ENCODE peak calls at places on chromosomes 2 and 18, in five cellular contexts. B is upper lobe of right lung, N is skeletal muscle cell, H is AG10803, C is adipocyte. M is an unnamed sample.

GRCh38 chr2:24984912-24985311 is 13.2 kb upstream of the DNAJC27 start:
- DNase-seq in B (no peak), N (no peak), H (peak), C (peak), M (no peak)

GRCh38 chr18:77648415-77648814 is 398.8 kb downstream of the GALR1 start:
- DNase-seq in B (no peak), N (no peak), H (no peak), C (no peak), M (no peak)

GRCh38 chr18:32770181-32770650 is 2.6 kb downstream of the KLHL14 start:
- DNase-seq in B (no peak), N (no peak), H (no peak), C (no peak), M (no peak)

GRCh38 chr2:95208101-95208500 is 780 bp downstream of the ZNF892 start:
- DNase-seq in B (no peak), N (no peak), H (peak), C (peak), M (no peak)

GRCh38 chr2:47174731-47175361 is 19.7 kb upstream of the STPG4 start:
- DNase-seq in B (no peak), N (no peak), H (peak), C (peak), M (no peak)

GRCh38 chr2:120233292-120233691 is 10.1 kb upstream of the TMEM185B start:
- DNase-seq in B (no peak), N (no peak), H (no peak), C (no peak), M (no peak)

GRCh38 chr18:13378150-13378549 is 159.6 kb downstream of the LDLRAD4 start:
- DNase-seq in B (no peak), N (no peak), H (no peak), C (no peak), M (no peak)

GRCh38 chr2:42961385-42961800 is 169.0 kb upstream of the HAAO start:
- DNase-seq in B (no peak), N (no peak), H (peak), C (no peak), M (no peak)

GRCh38 chr2:44746856-44747612 is 194.5 kb upstream of the SIX3 start:
- DNase-seq in B (no peak), N (no peak), H (no peak), C (no peak), M (no peak)

GRCh38 chr18:45526120-45526841 is 89.0 kb upstream of the SLC14A2 start:
- DNase-seq in B (no peak), N (no peak), H (peak), C (peak), M (no peak)

GRCh38 chr2:163132850-163133249 is 294.3 kb upstream of the KCNH7 start:
- DNase-seq in B (no peak), N (no peak), H (peak), C (peak), M (no peak)

GRCh38 chr2:44748-45341 is 1.5 kb downstream of the FAM110C start:
- DNase-seq in B (no peak), N (no peak), H (no peak), C (no peak), M (no peak)

GRCh38 chr18:78813156-78813555 is 166.5 kb upstream of the SALL3 start:
- DNase-seq in B (no peak), N (no peak), H (no peak), C (no peak), M (no peak)

GRCh38 chr2:100984892-100985307 is 17.2 kb upstream of the RPL31 start:
- DNase-seq in B (peak), N (no peak), H (peak), C (peak), M (no peak)

GRCh38 chr2:8489221-8489620 is 192.6 kb upstream of the ID2 start:
- DNase-seq in B (no peak), N (no peak), H (no peak), C (no peak), M (no peak)

GRCh38 chr18:22817844-22818243 is 115.3 kb upstream of the RBBP8 start:
- DNase-seq in B (no peak), N (no peak), H (no peak), C (no peak), M (no peak)

GRCh38 chr2:191985740-191986139 is 138.9 kb upstream of the CAVIN2 start:
- DNase-seq in B (no peak), N (no peak), H (no peak), C (no peak), M (no peak)

GRCh38 chr18:8830067-8831060 is 125.0 kb downstream of the MTCL1 start:
- DNase-seq in B (no peak), N (no peak), H (peak), C (no peak), M (no peak)

GRCh38 chr18:23779696-23780303 is 90.5 kb downstream of the LAMA3 start:
- DNase-seq in B (no peak), N (no peak), H (peak), C (no peak), M (peak)

GRCh38 chr18:9827211-9827855 is 58.4 kb upstream of the TXNDC2 start:
- DNase-seq in B (no peak), N (no peak), H (no peak), C (no peak), M (no peak)

GRCh38 chr2:234632527-234633391 is 135.9 kb upstream of the ARL4C start:
- DNase-seq in B (no peak), N (peak), H (peak), C (peak), M (peak)

GRCh38 chr2:137507237-137507636 is 457.0 kb upstream of the HNMT start:
- DNase-seq in B (no peak), N (no peak), H (no peak), C (no peak), M (no peak)

GRCh38 chr18:36441872-36442271 is 144.4 kb downstream of the FHOD3 start:
- DNase-seq in B (no peak), N (peak), H (peak), C (peak), M (peak)

GRCh38 chr2:1739961-1740713 is 4.2 kb downstream of the PXDN start:
- DNase-seq in B (peak), N (no peak), H (no peak), C (no peak), M (no peak)

GRCh38 chr18:48842259-48843061 is 108.3 kb downstream of the SMAD7 start:
- DNase-seq in B (peak), N (no peak), H (no peak), C (no peak), M (no peak)
- H3K4me3 ChIP-seq in B (no peak), N (no peak), H (no peak), C (no peak), M (no peak)

GRCh38 chr2:70619167-70619566 is 65.5 kb upstream of the TGFA start:
- DNase-seq in B (no peak), N (no peak), H (no peak), C (no peak), M (no peak)
- H3K4me3 ChIP-seq in B (no peak), N (no peak), H (no peak), C (no peak), M (no peak)

GRCh38 chr2:134290363-134290762 is 36.5 kb downstream of the MGAT5 start:
- DNase-seq in B (no peak), N (no peak), H (no peak), C (no peak), M (no peak)
- H3K4me3 ChIP-seq in B (no peak), N (no peak), H (no peak), C (no peak), M (no peak)

GRCh38 chr2:215171151-215171550 is 32.7 kb upstream of the ABCA12 start:
- DNase-seq in B (no peak), N (no peak), H (peak), C (peak), M (no peak)
- H3K4me3 ChIP-seq in B (peak), N (peak), H (peak), C (peak), M (peak)

DNA sequence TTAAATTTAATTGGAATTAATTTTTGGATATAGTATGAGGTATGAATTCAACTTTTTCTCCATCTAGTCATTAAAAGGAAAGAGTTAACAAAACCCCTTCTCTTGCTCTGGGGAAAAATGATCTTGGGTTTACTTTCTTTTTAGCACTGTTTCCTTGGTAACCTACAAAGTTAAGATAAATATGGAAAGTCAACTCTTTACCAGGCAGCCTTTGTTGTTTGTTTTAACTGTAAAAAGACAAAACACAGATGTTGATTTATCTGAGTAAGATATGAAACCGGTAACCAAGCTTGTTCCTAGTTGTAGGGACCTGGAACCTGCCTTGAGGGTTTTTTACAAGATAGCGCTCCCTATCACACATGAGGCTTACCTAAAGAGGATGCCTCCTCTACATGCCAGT is 10.1 kb upstream of the SANBR start:
- DNase-seq in B (no peak), N (no peak), H (no peak), C (peak), M (no peak)
- H3K4me3 ChIP-seq in B (no peak), N (no peak), H (no peak), C (no peak), M (no peak)

DNA sequence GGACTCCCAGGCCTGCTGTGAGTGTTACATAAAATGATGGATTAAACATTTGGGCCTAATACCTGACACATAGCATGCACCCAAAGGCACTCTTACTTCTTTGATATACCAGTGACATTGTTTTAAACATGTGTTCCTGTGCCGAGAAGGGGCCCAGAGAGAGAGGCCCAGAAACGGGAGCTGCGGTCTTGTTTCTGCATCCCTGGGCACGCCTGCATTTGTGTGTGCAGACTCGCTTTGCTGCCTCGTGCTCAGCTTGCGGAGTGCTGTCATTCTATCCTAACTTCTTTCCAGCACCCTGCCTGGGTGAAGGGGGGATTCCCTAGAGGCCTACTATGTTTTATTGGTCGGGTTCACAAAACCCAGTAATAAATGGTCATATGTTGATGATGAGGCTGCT is 666.2 kb upstream of the HS6ST1 start:
- DNase-seq in B (no peak), N (no peak), H (no peak), C (no peak), M (no peak)
- H3K4me3 ChIP-seq in B (no peak), N (no peak), H (no peak), C (no peak), M (no peak)

DNA sequence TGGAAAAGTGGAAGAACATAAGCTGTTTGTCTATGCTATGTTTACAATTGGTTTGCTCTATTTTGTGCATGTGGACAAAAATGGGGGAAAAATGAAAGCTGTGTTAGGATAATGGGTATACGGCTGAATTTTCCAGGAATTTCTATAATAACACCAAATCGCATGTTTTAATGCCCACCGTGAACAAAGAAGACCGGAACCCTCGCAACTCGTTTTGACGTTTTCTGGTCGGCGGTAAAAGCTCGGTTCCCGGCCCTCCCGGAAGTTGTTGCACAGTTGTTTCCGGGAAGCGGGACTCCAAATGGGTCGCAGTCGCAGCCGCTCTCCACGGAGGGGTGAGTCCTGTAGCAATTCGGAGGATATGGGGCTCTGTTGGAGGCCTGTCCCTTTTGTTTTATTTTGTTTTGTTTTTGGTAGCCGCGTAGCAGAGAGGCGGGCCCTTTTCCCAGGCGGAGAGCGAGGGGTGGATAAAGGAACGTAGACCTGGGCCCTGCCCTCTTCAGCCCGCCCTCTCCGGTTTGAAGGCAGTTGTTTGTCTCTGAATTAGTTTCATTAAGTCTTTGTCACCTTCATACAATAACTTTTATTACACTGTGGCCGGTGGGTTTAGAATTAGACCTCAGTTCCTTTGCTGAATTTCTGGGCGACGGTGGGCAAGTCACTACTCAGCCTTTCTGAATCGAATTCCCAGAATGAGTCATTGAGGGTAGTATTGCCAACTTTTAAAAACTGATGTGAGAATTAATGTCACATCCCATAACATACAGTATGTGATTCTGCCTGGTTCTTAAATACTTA is at the start of gene SNRNP27:
- DNase-seq in B (peak), N (peak), H (peak), C (peak), M (no peak)
- H3K4me3 ChIP-seq in B (peak), N (peak), H (peak), C (peak), M (peak)

DNA sequence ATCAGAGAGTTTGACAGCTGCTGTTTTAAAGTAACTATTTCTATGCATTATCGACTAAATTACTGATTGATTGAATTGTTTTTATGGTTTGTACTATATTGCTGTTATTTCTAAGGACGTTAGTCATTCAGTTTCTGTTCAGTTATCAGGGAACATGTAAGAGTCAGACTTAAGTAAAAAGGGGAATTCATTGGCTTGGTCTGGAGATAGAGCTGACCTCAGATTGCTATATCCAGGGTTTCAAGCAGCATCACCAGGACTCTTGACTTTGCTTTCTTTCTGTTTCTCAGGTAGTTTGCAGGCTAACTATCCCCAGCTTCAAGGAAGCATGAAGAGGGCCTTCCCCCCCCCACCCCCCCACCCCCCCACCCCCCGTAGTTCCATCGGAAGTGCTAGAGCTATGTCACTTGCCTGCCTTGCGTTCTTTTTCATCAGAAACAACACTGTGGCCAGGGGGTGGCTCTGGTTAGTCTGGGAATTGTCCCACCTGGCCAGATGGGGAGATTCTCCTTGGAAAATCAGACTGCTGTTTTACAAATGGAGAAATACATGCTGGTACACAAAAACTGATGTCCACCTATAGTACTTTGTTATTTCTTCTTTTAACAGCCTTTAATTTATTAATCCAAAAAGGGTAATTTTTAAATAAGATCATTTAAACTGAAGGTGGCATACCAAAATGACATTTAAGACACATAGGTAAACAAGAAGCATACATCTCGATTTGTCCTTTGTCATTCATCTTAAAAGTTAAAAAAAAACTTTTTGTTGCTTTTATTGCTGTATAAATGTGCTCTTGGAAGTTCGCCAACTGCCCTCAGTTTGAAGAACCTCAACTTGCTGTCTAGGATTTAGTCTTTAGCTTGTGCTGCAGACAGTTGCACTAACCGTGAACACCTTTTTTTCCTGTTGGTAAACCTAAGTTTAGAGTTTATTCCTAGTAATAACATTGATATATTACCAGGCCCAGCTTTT is 9.4 kb downstream of the SMAD4 start:
- DNase-seq in B (no peak), N (no peak), H (no peak), C (no peak), M (no peak)
- H3K4me3 ChIP-seq in B (no peak), N (no peak), H (no peak), C (no peak), M (no peak)

DNA sequence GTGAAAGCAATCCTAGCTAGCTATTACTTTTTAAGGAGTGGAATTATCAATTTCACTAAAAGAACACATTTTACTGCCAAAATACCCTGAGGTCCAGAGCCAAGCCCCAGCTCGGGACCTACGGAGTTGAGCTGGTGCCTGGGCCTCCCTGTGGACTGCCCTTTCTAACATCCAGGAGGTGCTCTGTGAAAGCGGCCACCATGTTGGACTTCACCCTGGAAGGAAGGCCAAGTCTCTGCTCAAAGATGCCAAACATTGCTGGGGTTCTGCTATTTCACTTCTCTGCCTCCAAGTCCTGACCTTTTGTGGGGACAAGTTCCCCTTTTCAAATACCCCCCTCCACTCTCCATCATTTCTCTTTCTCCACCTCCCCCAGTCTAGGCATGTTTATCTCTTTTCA is 498.7 kb upstream of the RAB6C start:
- DNase-seq in B (no peak), N (no peak), H (no peak), C (no peak), M (no peak)
- H3K4me3 ChIP-seq in B (no peak), N (no peak), H (no peak), C (no peak), M (no peak)

GRCh38 chr2:218992196-218992595 is 1.0 kb downstream of the CRYBA2 start:
- DNase-seq in B (peak), N (no peak), H (no peak), C (no peak), M (no peak)

GRCh38 chr2:218990612-218991011 is 2.6 kb downstream of the CRYBA2 start:
- DNase-seq in B (no peak), N (no peak), H (no peak), C (no peak), M (no peak)

GRCh38 chr2:218991674-218992168 is 1.5 kb downstream of the CRYBA2 start:
- DNase-seq in B (peak), N (no peak), H (peak), C (peak), M (no peak)

GRCh38 chr2:218993345-218994315 is at the start of gene CRYBA2:
- DNase-seq in B (peak), N (no peak), H (no peak), C (peak), M (no peak)

DNA sequence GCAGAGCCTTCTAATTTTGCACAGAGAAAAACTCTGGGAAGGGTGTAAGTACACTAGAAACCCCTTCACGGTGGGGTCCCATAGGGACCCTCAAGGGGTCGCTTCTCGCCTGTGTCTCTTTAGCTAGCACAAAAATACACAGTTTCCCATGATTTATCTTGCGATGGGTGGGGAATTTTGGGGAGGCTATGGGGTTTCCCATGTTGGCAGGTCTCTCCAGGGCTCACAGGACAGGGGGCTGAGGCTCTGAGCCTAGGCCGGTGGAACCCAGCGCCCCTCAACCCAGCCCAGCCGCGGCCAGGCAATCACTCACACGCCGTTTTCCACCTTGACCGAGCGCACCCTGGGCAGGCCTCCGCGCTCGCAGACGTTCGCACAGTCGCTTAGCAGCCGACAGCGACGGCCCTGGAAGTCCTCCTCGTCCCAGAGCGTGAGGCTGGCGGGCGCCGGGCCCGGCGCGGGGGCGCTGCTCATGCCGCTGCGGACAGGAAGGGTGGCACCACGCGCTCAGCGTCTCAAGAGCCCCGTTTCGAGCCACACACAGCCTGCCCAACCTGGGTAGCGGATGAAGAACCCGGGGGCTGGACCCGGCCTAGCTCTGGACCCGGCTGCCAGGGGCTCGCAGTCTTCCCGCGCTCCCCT is 398 bp downstream of the CRYBA2 start:
- DNase-seq in B (peak), N (no peak), H (no peak), C (peak), M (no peak)
- H3K4me3 ChIP-seq in B (peak), N (peak), H (no peak), C (peak), M (no peak)

M was measured in AG04449.